ENCODE peak calls at places on chromosomes 3 and 15, in nine cellular contexts. G, L, I, T, H, J, X, V and K are unnamed samples.

GRCh38 chr3:179324270-179324754 is 1.5 kb downstream of the ZNF639 start:
- DNase-seq in G (peak), L (peak), I (peak), T (no peak), H (peak), J (no peak), X (no peak), V (peak), K (peak)

GRCh38 chr3:11826628-11827265 is 19.9 kb downstream of the TAMM41 start:
- DNase-seq in G (no peak), L (no peak), I (no peak), T (no peak), H (peak), J (no peak), X (no peak), V (no peak), K (no peak)

GRCh38 chr3:161351330-161351729 is 20.0 kb downstream of the SPTSSB start:
- DNase-seq in G (no peak), L (no peak), I (no peak), T (no peak), H (no peak), J (no peak), X (no peak), V (no peak), K (no peak)

GRCh38 chr3:194249323-194250103 is 101.6 kb downstream of the CPN2 start:
- DNase-seq in G (peak), L (no peak), I (no peak), T (no peak), H (no peak), J (no peak), X (no peak), V (no peak), K (peak)

GRCh38 chr15:59501531-59502113 is 63.6 kb downstream of the FAM81A start:
- DNase-seq in G (peak), L (no peak), I (no peak), T (no peak), H (peak), J (no peak), X (no peak), V (peak), K (peak)

GRCh38 chr3:109071349-109072142 is 46.4 kb downstream of the MORC1 start:
- DNase-seq in G (no peak), L (no peak), I (no peak), T (no peak), H (no peak), J (no peak), X (no peak), V (no peak), K (no peak)

GRCh38 chr15:63420333-63420741 is 38.7 kb upstream of the CA12 start:
- DNase-seq in G (no peak), L (no peak), I (peak), T (no peak), H (peak), J (no peak), X (no peak), V (no peak), K (no peak)

GRCh38 chr3:14877404-14877803 is 58.6 kb downstream of the FGD5 start:
- DNase-seq in G (no peak), L (no peak), I (no peak), T (no peak), H (no peak), J (no peak), X (no peak), V (no peak), K (no peak)

GRCh38 chr3:188869628-188870027 is 302.1 kb upstream of the TPRG1 start:
- DNase-seq in G (no peak), L (no peak), I (no peak), T (no peak), H (peak), J (no peak), X (no peak), V (no peak), K (no peak)

GRCh38 chr15:22887157-22887951 is 48.9 kb downstream of the NIPA2 start:
- DNase-seq in G (peak), L (no peak), I (peak), T (peak), H (peak), J (no peak), X (no peak), V (peak), K (peak)

GRCh38 chr3:29759443-29760033 is 478.7 kb downstream of the RBMS3 start:
- DNase-seq in G (no peak), L (no peak), I (peak), T (peak), H (peak), J (no peak), X (no peak), V (peak), K (peak)

GRCh38 chr3:134294302-134294925 is 43.8 kb upstream of the RYK start:
- DNase-seq in G (no peak), L (peak), I (no peak), T (no peak), H (no peak), J (peak), X (peak), V (no peak), K (no peak)

GRCh38 chr15:100689500-100689899 is 87.1 kb downstream of the ASB7 start:
- DNase-seq in G (no peak), L (no peak), I (no peak), T (no peak), H (no peak), J (no peak), X (no peak), V (no peak), K (peak)

GRCh38 chr15:50135123-50135541 is 16.1 kb upstream of the ATP8B4 start:
- DNase-seq in G (no peak), L (peak), I (no peak), T (no peak), H (peak), J (no peak), X (no peak), V (no peak), K (no peak)

GRCh38 chr3:196120291-196120951 is 38.5 kb upstream of the TFRC start:
- DNase-seq in G (no peak), L (peak), I (no peak), T (no peak), H (no peak), J (no peak), X (no peak), V (no peak), K (no peak)

GRCh38 chr3:13861461-13861860 is 18.4 kb downstream of the WNT7A start:
- DNase-seq in G (no peak), L (no peak), I (no peak), T (no peak), H (no peak), J (no peak), X (no peak), V (no peak), K (no peak)

GRCh38 chr3:48759071-48759470 is 42.0 kb upstream of the IP6K2 start:
- DNase-seq in G (no peak), L (no peak), I (no peak), T (no peak), H (no peak), J (no peak), X (no peak), V (no peak), K (no peak)

GRCh38 chr3:187741403-187742350 is 3.6 kb downstream of the BCL6 start:
- DNase-seq in G (peak), L (peak), I (peak), T (peak), H (peak), J (no peak), X (peak), V (peak), K (peak)

GRCh38 chr15:54282228-54282836 is 304.1 kb downstream of the UNC13C start:
- DNase-seq in G (no peak), L (no peak), I (no peak), T (no peak), H (no peak), J (no peak), X (no peak), V (no peak), K (no peak)

GRCh38 chr3:38653685-38654537 is 4.4 kb upstream of the SCN5A start:
- DNase-seq in G (peak), L (no peak), I (no peak), T (no peak), H (no peak), J (no peak), X (no peak), V (no peak), K (no peak)

GRCh38 chr15:56351957-56352506 is 13.2 kb upstream of the TEX9 start:
- DNase-seq in G (no peak), L (no peak), I (no peak), T (no peak), H (no peak), J (no peak), X (no peak), V (no peak), K (no peak)

GRCh38 chr3:129304141-129304540 is 25.5 kb downstream of the HMCES start:
- DNase-seq in G (no peak), L (no peak), I (no peak), T (no peak), H (peak), J (no peak), X (no peak), V (no peak), K (no peak)

GRCh38 chr15:42493694-42494093 is 1.7 kb upstream of the SNAP23 start:
- DNase-seq in G (no peak), L (no peak), I (no peak), T (no peak), H (no peak), J (no peak), X (no peak), V (no peak), K (no peak)

GRCh38 chr3:170346481-170347125 is 10.9 kb upstream of the SKIL start:
- DNase-seq in G (no peak), L (no peak), I (peak), T (no peak), H (peak), J (no peak), X (no peak), V (no peak), K (no peak)

GRCh38 chr15:62985768-62986167 is 56.8 kb upstream of the TPM1 start:
- DNase-seq in G (no peak), L (no peak), I (no peak), T (no peak), H (peak), J (no peak), X (no peak), V (no peak), K (no peak)

GRCh38 chr15:42705336-42705735 is 31.6 kb downstream of the CDAN1 start:
- DNase-seq in G (no peak), L (no peak), I (no peak), T (no peak), H (no peak), J (no peak), X (no peak), V (no peak), K (no peak)

GRCh38 chr15:66706225-66706732 is 4.2 kb downstream of the SMAD6 start:
- DNase-seq in G (peak), L (no peak), I (no peak), T (peak), H (peak), J (no peak), X (no peak), V (no peak), K (no peak)

GRCh38 chr15:78394981-78395619 is 42.9 kb upstream of the IREB2 start:
- DNase-seq in G (no peak), L (no peak), I (no peak), T (no peak), H (no peak), J (no peak), X (no peak), V (no peak), K (no peak)

GRCh38 chr15:99955532-99955931 is 222.3 kb upstream of the LYSMD4 start:
- DNase-seq in G (no peak), L (no peak), I (no peak), T (no peak), H (no peak), J (no peak), X (no peak), V (no peak), K (no peak)

GRCh38 chr15:25242166-25242879 is 196.5 kb downstream of the UBE3A start:
- DNase-seq in G (no peak), L (no peak), I (no peak), T (peak), H (no peak), J (no peak), X (no peak), V (no peak), K (no peak)